ENCODE peak calls at places on chromosomes 5 and 9, in seven cellular contexts. G is left lung; F is iPS DF 6.9; U is Panc1; V is hepatocyte; D is left ventricle myocardium inferior; R is CD8-positive, alpha-beta memory T cell. E is an unnamed sample.

GRCh38 chr9:105858877-105859276 is 164.5 kb downstream of the TMEM38B start:
- DNase-seq in D (no peak), U (no peak), F (no peak), V (no peak), R (no peak), G (no peak), E (no peak)

GRCh38 chr9:128684325-128685021 is 4.5 kb upstream of the SET start:
- DNase-seq in D (peak; percentile 71), R (peak; percentile 65), U (no peak), F (no peak), G (peak; percentile 95), V (peak; percentile 91), E (peak; percentile 78)

GRCh38 chr5:1255081-1255561 is 29.9 kb downstream of the SLC6A18 start:
- DNase-seq in D (no peak), U (no peak), F (no peak), R (peak; percentile 31), V (no peak), G (peak; percentile 53), E (no peak)

GRCh38 chr5:35195472-35195852 is 34.8 kb downstream of the PRLR start:
- DNase-seq in R (no peak), U (no peak), D (no peak), G (no peak), V (peak; percentile 38), F (no peak), E (no peak)

GRCh38 chr5:81081461-81081835 is 121.3 kb downstream of the RASGRF2 start:
- DNase-seq in R (no peak), G (no peak), D (no peak), V (no peak), F (no peak), U (no peak), E (no peak)

GRCh38 chr5:172869734-172870133 is 35.7 kb downstream of the ERGIC1 start:
- DNase-seq in F (no peak), G (no peak), V (no peak), R (no peak), U (no peak), D (no peak), E (no peak)

GRCh38 chr9:108213516-108213915 is 642.3 kb downstream of the ACTL7B start:
- DNase-seq in D (no peak), F (no peak), U (no peak), V (no peak), G (no peak), R (no peak), E (no peak)

GRCh38 chr5:173953528-173954090 is 35.4 kb upstream of the C5orf47 start:
- DNase-seq in U (peak; percentile 74), V (no peak), F (no peak), R (no peak), D (no peak), G (no peak), E (no peak)

GRCh38 chr9:136048560-136049411 is 46.3 kb downstream of the NACC2 start:
- DNase-seq in G (peak; percentile 89), V (no peak), D (no peak), F (no peak), U (no peak), R (no peak), E (no peak)

GRCh38 chr9:120928015-120928719 is 1.6 kb upstream of the TRAF1 start:
- DNase-seq in R (peak; percentile 42), D (peak; percentile 46), V (peak; percentile 55), G (peak; percentile 88), F (no peak), U (no peak), E (peak; percentile 83)

GRCh38 chr5:123696948-123697347 is 185.0 kb downstream of the CSNK1G3 start:
- DNase-seq in D (peak; percentile 77), R (no peak), F (no peak), G (no peak), V (no peak), U (no peak), E (peak; percentile 61)

GRCh38 chr9:137359850-137360249 is 57.8 kb upstream of the NRARP start:
- DNase-seq in R (no peak), D (no peak), G (no peak), V (no peak), U (no peak), F (no peak), E (no peak)

GRCh38 chr5:36209664-36210063 is 32.1 kb downstream of the NADK2 start:
- DNase-seq in D (no peak), G (no peak), F (no peak), R (no peak), U (no peak), V (no peak), E (no peak)

GRCh38 chr9:116027511-116027910 is 126.1 kb upstream of the PAPPA start:
- DNase-seq in R (no peak), G (no peak), V (no peak), F (no peak), D (no peak), U (no peak), E (no peak)

GRCh38 chr9:124869466-124869985 is 7.6 kb downstream of the ARPC5L start:
- DNase-seq in U (no peak), V (peak; percentile 64), F (no peak), D (no peak), R (peak; percentile 40), G (no peak), E (no peak)

GRCh38 chr9:95506438-95506691 is 10.4 kb downstream of the PTCH1 start:
- DNase-seq in U (no peak), V (peak; percentile 43), R (no peak), G (peak; percentile 78), F (no peak), D (peak; percentile 49), E (peak; percentile 82)

GRCh38 chr9:95504053-95504963 is 12.5 kb downstream of the PTCH1 start:
- DNase-seq in D (no peak), G (no peak), U (no peak), F (no peak), V (peak; percentile 60), R (no peak), E (peak; percentile 39)

GRCh38 chr9:95503369-95503768 is 13.4 kb downstream of the PTCH1 start:
- DNase-seq in F (no peak), G (no peak), D (no peak), R (no peak), U (no peak), V (no peak), E (no peak)

GRCh38 chr9:95505676-95506437 is 10.9 kb downstream of the PTCH1 start:
- DNase-seq in F (no peak), U (no peak), R (no peak), V (peak; percentile 85), D (peak; percentile 57), G (peak; percentile 79), E (peak; percentile 85)

GRCh38 chr9:95505072-95505471 is 11.7 kb downstream of the PTCH1 start:
- DNase-seq in F (no peak), G (no peak), V (no peak), R (no peak), D (no peak), U (no peak), E (no peak)
- H3K4me1 ChIP-seq in F (no peaks in the 10 kb centered on the region), G (peaks cover 5% of the 10 kb centered on the region), V (peaks cover 22% of the 10 kb centered on the region), R (peaks cover 23% of the 10 kb centered on the region), D (peaks cover 77% of the 10 kb centered on the region), U (peaks cover 15% of the 10 kb centered on the region), E (peaks cover 7% of the 10 kb centered on the region)

DNA sequence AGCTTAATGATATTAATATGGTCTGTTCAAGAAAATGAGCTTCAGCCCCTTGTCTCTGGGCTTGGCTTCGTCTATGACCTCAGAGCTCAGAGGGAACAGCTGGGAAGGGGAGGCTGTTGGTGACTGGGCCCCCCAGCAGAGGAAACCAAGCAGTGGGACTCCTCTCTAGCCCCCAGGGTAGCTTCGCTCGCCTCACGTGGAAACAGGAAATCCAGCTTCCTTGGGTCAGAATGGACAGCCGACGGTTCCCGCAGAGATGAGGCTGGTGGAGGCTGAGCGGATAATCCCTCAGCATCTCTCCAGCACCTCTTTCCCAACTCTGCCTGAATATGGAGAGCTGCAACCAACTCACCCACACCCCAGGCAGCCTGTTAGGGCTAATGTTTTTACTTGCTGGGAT is 37.2 kb upstream of the ICE1 start:
- DNase-seq in V (no peak), D (no peak), R (no peak), U (no peak), F (no peak), G (no peak), E (no peak)
- H3K4me3 ChIP-seq in V (no peak overlapping the region), D (no peak overlapping the region), R (no peak overlapping the region), U (no peak overlapping the region), F (no peak overlapping the region), G (no peak overlapping the region), E (no peak overlapping the region)

DNA sequence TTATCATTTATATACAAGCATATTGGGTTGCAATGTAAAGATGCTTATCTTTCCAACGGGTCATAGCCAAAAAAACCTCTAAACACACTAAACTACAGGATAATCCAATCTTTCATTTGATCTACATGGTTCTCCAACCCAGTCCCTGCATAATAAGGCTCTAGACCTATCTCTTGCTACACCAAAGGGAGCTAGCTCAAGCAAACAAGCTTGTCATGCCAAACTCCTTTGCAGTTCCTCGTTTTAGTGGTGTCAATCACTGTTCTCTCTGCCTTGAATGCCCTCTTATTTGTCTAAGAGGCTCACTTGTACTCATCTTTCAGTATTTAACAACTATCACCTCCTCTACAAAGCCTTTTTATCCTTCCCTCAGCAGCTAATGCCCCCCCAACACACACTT is 5.6 kb downstream of the HOMER1 start:
- DNase-seq in U (no peak), G (no peak), D (no peak), V (no peak), F (no peak), R (no peak), E (no peak)
- H3K27me3 ChIP-seq in U (no peaks in the 10 kb centered on the region), G (peaks cover 46% of the 10 kb centered on the region), D (peaks cover 29% of the 10 kb centered on the region), V (no peaks in the 10 kb centered on the region), F (no peaks in the 10 kb centered on the region), R (no peaks in the 10 kb centered on the region), E (no peaks in the 10 kb centered on the region)

GRCh38 chr5:149544199-149544472 is 7.1 kb downstream of the CSNK1A1 start:
- DNase-seq in G (no peak), V (no peak), F (no peak), R (no peak), U (no peak), D (no peak), E (no peak)
- H3K4me1 ChIP-seq in G (peaks cover 44% of the 10 kb centered on the region), V (peaks cover 36% of the 10 kb centered on the region), F (peaks cover 2% of the 10 kb centered on the region), R (peaks cover 66% of the 10 kb centered on the region), U (peaks cover 29% of the 10 kb centered on the region), D (peaks cover 98% of the 10 kb centered on the region), E (peaks cover 10% of the 10 kb centered on the region)

GRCh38 chr5:68287976-68288755 is 72.6 kb downstream of the PIK3R1 start:
- DNase-seq in R (peak; percentile 26), U (no peak), V (peak; percentile 88), G (peak; percentile 90), D (peak; percentile 76), F (no peak), E (peak; percentile 88)
- H3K4me3 ChIP-seq in R (peak overlapping the region; percentile 67), U (peak overlapping the region; percentile 74), V (peak overlapping the region; percentile 25), G (peak overlapping the region; percentile 43), D (peak overlapping the region; percentile 71), F (peak overlapping the region; percentile 51), E (peak overlapping the region; percentile 55)

DNA sequence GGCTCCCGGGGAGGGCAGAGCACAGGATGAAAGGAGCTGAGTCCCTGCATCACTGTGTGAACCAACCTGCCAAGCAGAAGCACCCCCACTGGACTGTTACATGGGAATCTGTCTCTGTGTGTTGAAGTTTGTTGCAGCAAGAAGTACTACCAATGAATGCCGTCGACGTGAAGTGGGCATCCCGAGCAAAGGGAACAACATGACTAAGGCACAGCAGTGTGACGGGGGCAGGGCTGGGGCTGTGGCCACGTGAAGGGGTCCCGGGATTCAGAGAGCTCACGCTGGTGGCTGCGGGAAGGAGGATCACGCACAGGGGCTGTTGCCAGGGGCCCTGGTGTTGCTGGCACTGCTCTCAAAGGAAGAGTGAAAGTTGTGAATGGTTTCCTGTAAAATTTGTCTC is 27.5 kb upstream of the GABBR2 start:
- DNase-seq in F (no peak), U (no peak), R (no peak), D (no peak), V (no peak), G (no peak), E (no peak)
- H3K27me3 ChIP-seq in F (no peaks in the 10 kb centered on the region), U (no peaks in the 10 kb centered on the region), R (no peaks in the 10 kb centered on the region), D (no peaks in the 10 kb centered on the region), V (no peaks in the 10 kb centered on the region), G (no peaks in the 10 kb centered on the region), E (no peaks in the 10 kb centered on the region)

E was measured in right cardiac atrium.